ENCODE peak calls at places on chromosome 20, in five cellular contexts. One of them, this sample, is unnamed.

GRCh38 chr20:50837532-50838321 is 42.9 kb downstream of the BCAS4 start:
- DNase-seq in heart right ventricle: no peak
- DNase-seq in HFF-Myc: peak; percentile 98
- DNase-seq in GM12865: peak; percentile 84
- DNase-seq in AG04449: peak; percentile 83
- DNase-seq in this sample: no peak

GRCh38 chr20:45012682-45013302 is 46.5 kb downstream of the STK4 start:
- DNase-seq in AG04449: no peak
- DNase-seq in HFF-Myc: no peak
- DNase-seq in GM12865: no peak
- DNase-seq in heart right ventricle: no peak
- DNase-seq in this sample: no peak

GRCh38 chr20:44745122-44745521 is 543 bp upstream of the KCNK15 start:
- DNase-seq in heart right ventricle: no peak
- DNase-seq in GM12865: no peak
- DNase-seq in AG04449: no peak
- DNase-seq in HFF-Myc: no peak
- DNase-seq in this sample: no peak

GRCh38 chr20:25313608-25314007 is 65.7 kb downstream of the PYGB start:
- DNase-seq in AG04449: no peak
- DNase-seq in heart right ventricle: no peak
- DNase-seq in GM12865: no peak
- DNase-seq in HFF-Myc: no peak
- DNase-seq in this sample: no peak

GRCh38 chr20:14637441-14637840 is 300.0 kb upstream of the FLRT3 start:
- DNase-seq in heart right ventricle: no peak
- DNase-seq in GM12865: no peak
- DNase-seq in HFF-Myc: no peak
- DNase-seq in AG04449: no peak
- DNase-seq in this sample: no peak

GRCh38 chr20:8118735-8119134 is 13.3 kb upstream of the PLCB1 start:
- DNase-seq in heart right ventricle: no peak
- DNase-seq in AG04449: no peak
- DNase-seq in HFF-Myc: no peak
- DNase-seq in GM12865: no peak
- DNase-seq in this sample: no peak

GRCh38 chr20:31523361-31524283 is 9.4 kb downstream of the HM13 start:
- DNase-seq in HFF-Myc: no peak
- DNase-seq in heart right ventricle: peak; percentile 21
- DNase-seq in GM12865: no peak
- DNase-seq in AG04449: no peak
- DNase-seq in this sample: no peak

GRCh38 chr20:50810063-50810462 is 15.2 kb downstream of the BCAS4 start:
- DNase-seq in heart right ventricle: no peak
- DNase-seq in GM12865: peak; percentile 31
- DNase-seq in AG04449: no peak
- DNase-seq in HFF-Myc: no peak
- DNase-seq in this sample: no peak

GRCh38 chr20:33668087-33668790 is 1.5 kb downstream of the ACTL10 start:
- DNase-seq in HFF-Myc: no peak
- DNase-seq in AG04449: no peak
- DNase-seq in heart right ventricle: peak; percentile 76
- DNase-seq in GM12865: no peak
- DNase-seq in this sample: no peak

GRCh38 chr20:10381477-10381876 is 52.5 kb downstream of the MKKS start:
- DNase-seq in GM12865: peak; percentile 12
- DNase-seq in HFF-Myc: no peak
- DNase-seq in AG04449: no peak
- DNase-seq in heart right ventricle: no peak
- DNase-seq in this sample: no peak

GRCh38 chr20:6956574-6956973 is 189.1 kb downstream of the BMP2 start:
- DNase-seq in AG04449: no peak
- DNase-seq in GM12865: no peak
- DNase-seq in HFF-Myc: no peak
- DNase-seq in heart right ventricle: no peak
- DNase-seq in this sample: no peak

GRCh38 chr20:51695574-51696303 is 72.5 kb downstream of the ATP9A start:
- DNase-seq in HFF-Myc: peak; percentile 81
- DNase-seq in GM12865: no peak
- DNase-seq in AG04449: peak; percentile 40
- DNase-seq in heart right ventricle: no peak
- DNase-seq in this sample: no peak

GRCh38 chr20:50689864-50690263 is 1.5 kb downstream of the RIPOR3 start:
- DNase-seq in GM12865: no peak
- DNase-seq in HFF-Myc: no peak
- DNase-seq in heart right ventricle: no peak
- DNase-seq in AG04449: no peak
- DNase-seq in this sample: no peak

GRCh38 chr20:61983965-61984364 is 81.7 kb downstream of the TAF4 start:
- DNase-seq in HFF-Myc: no peak
- DNase-seq in AG04449: no peak
- DNase-seq in heart right ventricle: no peak
- DNase-seq in GM12865: no peak
- DNase-seq in this sample: no peak

GRCh38 chr20:32524871-32525501 is 60.1 kb downstream of the NOL4L start:
- DNase-seq in AG04449: no peak
- DNase-seq in heart right ventricle: peak; percentile 78
- DNase-seq in GM12865: no peak
- DNase-seq in HFF-Myc: no peak
- DNase-seq in this sample: no peak

GRCh38 chr20:58135441-58136170 is 92.8 kb downstream of the ANKRD60 start:
- DNase-seq in HFF-Myc: no peak
- DNase-seq in AG04449: no peak
- DNase-seq in GM12865: no peak
- DNase-seq in heart right ventricle: no peak
- DNase-seq in this sample: no peak

GRCh38 chr20:20139403-20139802 is 87.1 kb downstream of the CFAP61 start:
- DNase-seq in heart right ventricle: no peak
- DNase-seq in GM12865: no peak
- DNase-seq in HFF-Myc: no peak
- DNase-seq in AG04449: no peak
- DNase-seq in this sample: no peak

GRCh38 chr20:64151634-64152530 is 12.4 kb upstream of the MYT1 start:
- DNase-seq in HFF-Myc: no peak
- DNase-seq in GM12865: no peak
- DNase-seq in AG04449: no peak
- DNase-seq in heart right ventricle: no peak
- DNase-seq in this sample: no peak

DNA sequence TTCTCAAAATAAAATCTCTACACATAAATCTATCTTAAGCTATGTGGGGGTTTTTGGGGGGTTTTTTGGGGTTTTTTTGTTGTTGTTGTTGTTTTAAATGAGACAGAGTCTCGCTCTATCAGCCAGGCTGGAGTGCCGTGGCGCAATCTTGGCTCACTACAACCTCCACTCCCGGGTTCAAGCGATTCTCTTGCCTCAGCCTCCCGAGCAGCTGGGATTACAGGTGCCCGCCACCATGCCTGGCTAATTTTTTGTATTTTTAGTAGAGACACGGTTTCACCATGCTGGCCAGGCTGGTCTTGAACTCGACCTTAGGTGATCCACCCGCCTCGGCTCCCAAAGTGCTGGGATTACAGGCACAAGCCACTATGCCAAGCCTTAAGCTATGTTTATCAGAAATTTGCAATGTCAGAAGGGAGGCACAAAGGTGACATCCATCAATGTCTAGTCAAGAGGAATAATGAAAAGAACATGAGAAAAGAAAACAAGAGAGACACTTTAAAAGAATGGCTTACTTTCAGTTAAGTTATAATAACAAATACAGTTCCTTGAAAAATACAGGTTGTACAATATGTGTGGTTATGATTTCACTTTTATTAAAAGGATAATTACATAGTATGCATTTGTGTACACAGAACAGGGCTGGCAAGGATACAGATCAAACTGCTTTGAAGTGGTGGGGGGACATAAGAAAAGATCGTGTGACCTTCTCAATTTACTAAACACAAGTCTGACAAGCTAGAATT is 28.6 kb downstream of the SLC23A2 start:
- DNase-seq in AG04449: no peak
- DNase-seq in heart right ventricle: no peak
- DNase-seq in HFF-Myc: no peak
- DNase-seq in GM12865: peak; percentile 54
- DNase-seq in this sample: no peak
- H3K4me3 ChIP-seq in AG04449: no peak overlapping the region
- H3K4me3 ChIP-seq in heart right ventricle: peak overlapping the region; percentile 41
- H3K4me3 ChIP-seq in HFF-Myc: peak overlapping the region; percentile 15
- H3K4me3 ChIP-seq in GM12865: peak overlapping the region; percentile 46
- H3K4me3 ChIP-seq in this sample: no peak overlapping the region

DNA sequence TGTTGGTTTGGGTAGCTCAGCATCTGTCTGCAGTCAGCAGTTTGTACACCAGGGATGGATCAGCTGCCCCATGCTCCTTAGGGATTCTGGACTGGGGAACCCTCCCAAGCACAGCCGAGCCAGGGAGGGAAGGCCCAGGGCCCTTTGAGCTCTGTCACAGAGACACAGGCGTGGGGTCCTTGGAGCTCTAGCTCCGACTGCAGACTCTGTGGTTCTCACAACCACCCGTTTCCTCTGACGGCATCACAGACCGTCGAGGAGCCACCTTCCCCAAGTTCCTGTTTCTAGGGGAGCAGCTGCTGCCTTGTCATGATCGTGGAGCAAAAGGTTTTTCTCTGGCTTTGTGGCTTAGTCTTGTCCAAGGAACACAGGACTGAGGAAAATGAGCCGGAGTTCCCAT is at the start of gene SLA2:
- DNase-seq in heart right ventricle: no peak
- DNase-seq in AG04449: no peak
- DNase-seq in HFF-Myc: no peak
- DNase-seq in GM12865: peak; percentile 63
- DNase-seq in this sample: peak; percentile 51
- H3K4me3 ChIP-seq in heart right ventricle: peak within 1 kb of the TSS; percentile 51
- H3K4me3 ChIP-seq in AG04449: no peak within 1 kb of the TSS
- H3K4me3 ChIP-seq in HFF-Myc: no peak within 1 kb of the TSS
- H3K4me3 ChIP-seq in GM12865: no peak within 1 kb of the TSS
- H3K4me3 ChIP-seq in this sample: peak within 1 kb of the TSS; percentile 61

DNA sequence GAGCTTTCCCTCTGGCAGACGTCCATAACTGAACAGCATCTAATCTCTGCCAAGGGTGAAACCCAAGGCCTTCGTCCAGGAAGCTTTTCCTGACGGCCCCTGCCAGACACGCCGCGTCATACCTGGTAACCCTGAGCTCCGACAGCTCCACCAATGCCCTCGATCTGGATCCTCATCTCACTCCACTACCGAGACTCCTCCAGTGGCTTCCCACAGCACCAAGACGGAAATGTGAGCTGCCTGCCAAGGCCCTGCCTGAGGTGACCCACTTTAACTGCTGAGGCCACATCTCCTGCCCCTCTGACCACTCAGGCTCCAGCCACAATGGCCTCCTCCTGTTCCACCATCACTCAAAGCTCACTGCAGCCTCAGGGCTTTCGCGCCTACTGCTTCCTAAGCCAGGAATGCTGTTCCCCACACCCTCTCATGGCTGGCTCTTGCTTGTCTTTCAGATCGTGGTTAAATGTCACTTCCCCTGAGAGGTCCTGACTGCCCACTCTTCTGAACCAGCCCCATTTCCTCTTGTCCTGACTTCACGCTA is 143.2 kb downstream of the PREX1 start:
- DNase-seq in GM12865: no peak
- DNase-seq in AG04449: no peak
- DNase-seq in HFF-Myc: no peak
- DNase-seq in heart right ventricle: no peak
- DNase-seq in this sample: no peak
- H3K4me3 ChIP-seq in GM12865: no peak overlapping the region
- H3K4me3 ChIP-seq in AG04449: no peak overlapping the region
- H3K4me3 ChIP-seq in HFF-Myc: no peak overlapping the region
- H3K4me3 ChIP-seq in heart right ventricle: no peak overlapping the region
- H3K4me3 ChIP-seq in this sample: no peak overlapping the region

DNA sequence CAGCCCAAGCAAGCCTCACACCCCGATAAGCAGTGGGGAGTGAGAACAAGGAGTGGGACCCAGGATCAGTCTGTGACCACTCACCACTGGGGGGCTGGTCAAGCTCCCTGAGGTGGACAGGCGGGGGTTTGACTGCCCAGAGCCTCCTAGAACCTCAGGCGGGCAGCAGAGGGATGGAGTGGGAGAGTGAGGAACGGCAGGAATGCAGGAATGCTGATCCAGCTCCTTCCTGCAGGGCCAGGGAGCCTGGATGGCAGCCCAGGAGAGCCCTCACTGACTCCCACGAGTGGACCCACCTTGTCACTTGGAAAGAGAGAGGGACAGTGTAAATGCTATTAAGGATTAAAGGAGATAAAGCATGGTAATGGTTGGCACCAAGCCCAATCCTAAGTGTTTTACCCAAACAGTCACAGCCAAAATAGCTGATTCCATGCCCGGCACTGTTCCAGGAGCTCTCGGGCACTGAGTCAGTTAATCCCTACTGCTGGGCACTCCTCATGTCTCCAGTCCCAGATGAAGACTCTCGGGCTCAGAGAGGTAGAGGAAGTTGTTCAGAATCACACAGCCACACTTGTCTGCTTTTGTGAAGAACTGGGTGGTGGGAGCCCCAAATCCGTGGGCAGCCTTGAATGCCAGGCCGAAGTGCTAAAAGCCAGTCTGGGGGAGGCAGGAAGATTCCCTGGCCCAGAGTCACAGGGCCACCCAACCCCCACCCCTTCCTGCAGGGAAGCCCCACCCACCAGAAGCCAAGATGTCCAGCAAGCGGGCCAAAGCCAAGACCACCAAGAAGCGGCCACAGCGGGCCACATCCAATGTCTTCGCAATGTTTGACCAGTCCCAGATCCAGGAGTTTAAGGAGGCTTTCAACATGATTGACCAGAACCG is 3.1 kb downstream of the MYL9 start:
- DNase-seq in GM12865: no peak
- DNase-seq in heart right ventricle: peak; percentile 78
- DNase-seq in HFF-Myc: no peak
- DNase-seq in AG04449: no peak
- DNase-seq in this sample: no peak
- H3K4me3 ChIP-seq in GM12865: no peak overlapping the region
- H3K4me3 ChIP-seq in heart right ventricle: peak overlapping the region; percentile 76
- H3K4me3 ChIP-seq in HFF-Myc: no peak overlapping the region
- H3K4me3 ChIP-seq in AG04449: peak overlapping the region; percentile 90
- H3K4me3 ChIP-seq in this sample: no peak overlapping the region

DNA sequence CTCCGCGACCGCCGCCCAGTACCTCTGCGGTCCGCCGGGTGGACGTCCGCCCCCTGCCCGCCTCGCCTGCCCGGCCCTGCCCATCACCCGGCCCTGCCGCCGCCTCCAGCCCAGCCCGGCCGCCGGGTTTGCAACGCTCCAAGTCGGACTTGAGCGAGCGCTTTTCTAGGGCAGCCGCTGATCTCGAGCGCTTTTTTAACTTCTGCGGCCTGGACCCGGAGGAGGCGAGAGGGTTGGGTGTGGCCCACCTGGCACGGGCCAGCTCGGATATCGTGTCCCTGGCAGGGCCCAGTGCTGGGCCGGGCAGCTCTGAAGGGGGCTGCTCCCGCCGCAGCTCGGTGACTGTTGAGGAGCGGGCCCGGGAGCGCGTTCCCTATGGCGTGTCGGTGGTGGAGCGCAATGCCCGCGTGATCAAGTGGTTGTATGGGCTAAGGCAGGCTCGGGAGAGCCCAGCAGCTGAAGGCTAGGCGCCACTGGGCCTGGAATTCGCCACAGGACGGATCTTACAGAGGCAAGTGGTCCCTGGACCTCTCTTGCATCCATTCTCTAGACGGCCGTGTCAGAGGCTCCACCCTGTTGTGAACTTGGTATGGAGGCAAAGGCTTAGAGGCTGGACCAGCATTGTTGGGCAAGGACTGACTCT is 11.8 kb downstream of the FAM110A start:
- DNase-seq in GM12865: no peak
- DNase-seq in HFF-Myc: no peak
- DNase-seq in heart right ventricle: no peak
- DNase-seq in AG04449: no peak
- DNase-seq in this sample: no peak
- H3K4me3 ChIP-seq in GM12865: no peak overlapping the region
- H3K4me3 ChIP-seq in HFF-Myc: no peak overlapping the region
- H3K4me3 ChIP-seq in heart right ventricle: peak overlapping the region; percentile 55
- H3K4me3 ChIP-seq in AG04449: no peak overlapping the region
- H3K4me3 ChIP-seq in this sample: peak overlapping the region; percentile 85

GRCh38 chr20:63097336-63097831 is 90.6 kb upstream of the BHLHE23 start:
- DNase-seq in AG04449: no peak
- DNase-seq in HFF-Myc: no peak
- DNase-seq in GM12865: no peak
- DNase-seq in heart right ventricle: no peak
- DNase-seq in this sample: no peak
- H3K4me3 ChIP-seq in AG04449: no peak overlapping the region
- H3K4me3 ChIP-seq in HFF-Myc: no peak overlapping the region
- H3K4me3 ChIP-seq in GM12865: no peak overlapping the region
- H3K4me3 ChIP-seq in heart right ventricle: no peak overlapping the region
- H3K4me3 ChIP-seq in this sample: no peak overlapping the region

This sample was measured in effector memory CD4-positive, alpha-beta T cell.